ENCODE peak calls at places on chromosomes 5 and 9, in eight cellular contexts. M is small intestine; U is hepatocyte; L is Right ventricle myocardium superior; Y is HT1080; G is amniotic epithelial cell; X is kidney tubule cell; W is CD8-positive, alpha-beta memory T cell. O is an unnamed sample.

GRCh38 chr5:10695759-10696543 is 65.1 kb downstream of the DAP start:
- DNase-seq in M (no peak), U (no peak), L (no peak), Y (peak; percentile 52), G (peak; percentile 53), X (peak; percentile 27), W (no peak), O (no peak)

GRCh38 chr5:163565492-163565891 is 60.1 kb downstream of the MAT2B start:
- DNase-seq in M (no peak), U (peak; percentile 32), L (no peak), Y (no peak), G (peak; percentile 17), X (no peak), W (no peak), O (peak; percentile 24)

GRCh38 chr5:154712518-154713437 is 42.4 kb upstream of the LARP1 start:
- DNase-seq in M (peak; percentile 91), U (peak; percentile 64), L (no peak), Y (no peak), G (no peak), X (peak; percentile 64), W (no peak), O (no peak)

GRCh38 chr5:134242146-134242545 is 16.3 kb upstream of the PPP2CA start:
- DNase-seq in M (no peak), U (peak; percentile 63), L (no peak), Y (peak; percentile 86), G (peak; percentile 96), X (peak; percentile 19), W (no peak), O (peak; percentile 76)

GRCh38 chr5:111013011-111013410 is 58.5 kb upstream of the TSLP start:
- DNase-seq in M (no peak), U (no peak), L (no peak), Y (no peak), G (peak; percentile 9), X (no peak), W (no peak), O (peak; percentile 61)

GRCh38 chr5:99317136-99317535 is 388.3 kb upstream of the CHD1 start:
- DNase-seq in M (no peak), U (no peak), L (no peak), Y (peak; percentile 58), G (no peak), X (no peak), W (no peak), O (no peak)

GRCh38 chr5:159002201-159002600 is 97.5 kb downstream of the EBF1 start:
- DNase-seq in M (no peak), U (no peak), L (no peak), Y (no peak), G (no peak), X (no peak), W (no peak), O (no peak)

GRCh38 chr9:78786794-78787193 is 489.9 kb downstream of the PSAT1 start:
- DNase-seq in M (no peak), U (peak; percentile 6), L (no peak), Y (peak; percentile 75), G (peak; percentile 2), X (peak; percentile 67), W (no peak), O (peak; percentile 29)

GRCh38 chr5:115544371-115545064 is at the start of gene FEM1C:
- DNase-seq in M (peak; percentile 97), U (peak; percentile 99), L (peak; percentile 98), Y (peak; percentile 95), G (peak; percentile 95), X (peak; percentile 98), W (peak; percentile 97), O (peak; percentile 98)

O was measured in fibroblast of pulmonary artery.